ENCODE peak calls at places on chromosome 20, in seven cellular contexts. X, B, W, U, V, Z and O are unnamed samples.

GRCh38 chr20:48459729-48460395 is 367.9 kb downstream of the PREX1 start:
- DNase-seq in X (no peak), B (no peak), W (no peak), U (no peak), V (no peak), Z (no peak), O (no peak)

GRCh38 chr20:8777866-8778265 is 291.0 kb upstream of the PLCB4 start:
- DNase-seq in X (no peak), B (no peak), W (no peak), U (no peak), V (no peak), Z (no peak), O (no peak)

GRCh38 chr20:63641792-63642517 is 11.3 kb downstream of the STMN3 start:
- DNase-seq in X (peak; percentile 99), B (peak; percentile 96), W (peak; percentile 79), U (peak; percentile 97), V (peak; percentile 94), Z (peak; percentile 98), O (peak; percentile 89)

GRCh38 chr20:45014671-45015415 is 48.5 kb downstream of the STK4 start:
- DNase-seq in X (no peak), B (no peak), W (no peak), U (no peak), V (no peak), Z (no peak), O (peak; percentile 57)

GRCh38 chr20:63963784-63964301 is 5.9 kb downstream of the ZNF512B start:
- DNase-seq in X (no peak), B (no peak), W (no peak), U (no peak), V (no peak), Z (no peak), O (no peak)

GRCh38 chr20:50146732-50147662 is 6.5 kb downstream of the PEDS1 start:
- DNase-seq in X (no peak), B (peak; percentile 78), W (no peak), U (peak; percentile 80), V (peak; percentile 66), Z (peak; percentile 65), O (peak; percentile 33)

GRCh38 chr20:36988494-36988966 is 37.0 kb upstream of the SAMHD1 start:
- DNase-seq in X (no peak), B (peak; percentile 4), W (no peak), U (no peak), V (no peak), Z (no peak), O (no peak)

GRCh38 chr20:47389867-47390347 is 33.4 kb upstream of the ZMYND8 start:
- DNase-seq in X (no peak), B (no peak), W (no peak), U (no peak), V (no peak), Z (no peak), O (no peak)

GRCh38 chr20:31637660-31638059 is at the start of gene COX4I2:
- DNase-seq in X (peak; percentile 61), B (no peak), W (no peak), U (no peak), V (no peak), Z (no peak), O (no peak)

GRCh38 chr20:38043512-38044300 is 10.2 kb downstream of the RPRD1B start:
- DNase-seq in X (no peak), B (no peak), W (no peak), U (no peak), V (no peak), Z (no peak), O (no peak)

GRCh38 chr20:19253316-19253715 is 40.9 kb downstream of the SLC24A3 start:
- DNase-seq in X (no peak), B (no peak), W (no peak), U (no peak), V (no peak), Z (no peak), O (no peak)

GRCh38 chr20:61424011-61424627 is 172.1 kb downstream of the CDH4 start:
- DNase-seq in X (no peak), B (no peak), W (no peak), U (no peak), V (no peak), Z (no peak), O (no peak)

GRCh38 chr20:34999782-35000181 is 44.1 kb downstream of the MYH7B start:
- DNase-seq in X (no peak), B (no peak), W (no peak), U (no peak), V (no peak), Z (no peak), O (peak; percentile 54)
- H3K36me3 ChIP-seq in X (peaks cover 8% of the 10 kb centered on the region), B (peaks cover 22% of the 10 kb centered on the region), W (peaks cover 7% of the 10 kb centered on the region), U (peaks cover 88% of the 10 kb centered on the region), V (no peaks in the 10 kb centered on the region), Z (peaks cover 41% of the 10 kb centered on the region), O (peaks cover 14% of the 10 kb centered on the region)

DNA sequence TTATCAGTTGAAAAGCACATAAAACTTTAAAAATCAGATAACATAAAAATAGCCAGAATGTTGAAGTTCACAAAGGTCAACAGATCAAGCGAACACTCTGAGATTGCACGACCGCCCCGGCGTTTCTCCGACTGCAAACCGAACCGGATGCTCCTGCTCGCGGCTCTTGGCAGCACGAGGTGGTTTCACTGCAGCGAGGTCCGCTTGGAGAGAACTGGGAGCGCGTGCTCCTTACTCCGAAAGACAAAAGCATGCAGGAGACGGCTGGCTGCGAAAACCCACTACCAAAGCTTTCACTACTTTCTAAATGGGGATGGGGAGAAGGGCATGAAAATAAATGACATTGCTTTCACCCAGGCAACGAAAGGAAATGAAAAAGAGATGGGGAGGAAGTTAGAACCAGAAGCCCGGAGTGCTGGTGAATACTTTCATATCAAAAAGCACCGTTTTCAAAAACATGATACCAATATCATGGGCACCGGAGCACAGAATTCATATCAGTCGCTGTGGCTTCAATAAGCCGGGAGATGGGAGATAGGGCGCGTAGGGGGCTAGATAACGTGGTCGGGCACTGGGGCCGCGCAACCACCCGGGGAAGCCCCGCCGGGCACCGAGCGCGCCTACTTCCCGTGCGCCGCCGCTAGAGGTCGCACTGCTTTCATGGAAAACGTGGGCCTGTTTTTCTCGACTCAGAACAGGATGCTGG is 8.3 kb upstream of the ANKRD60 start:
- DNase-seq in X (peak; percentile 89), B (peak; percentile 69), W (no peak), U (peak; percentile 87), V (peak; percentile 86), Z (peak; percentile 76), O (peak; percentile 58)
- H3K36me3 ChIP-seq in X (peaks cover 12% of the 10 kb centered on the region), B (no peaks in the 10 kb centered on the region), W (no peaks in the 10 kb centered on the region), U (peaks cover 24% of the 10 kb centered on the region), V (peaks cover 5% of the 10 kb centered on the region), Z (no peaks in the 10 kb centered on the region), O (no peaks in the 10 kb centered on the region)

DNA sequence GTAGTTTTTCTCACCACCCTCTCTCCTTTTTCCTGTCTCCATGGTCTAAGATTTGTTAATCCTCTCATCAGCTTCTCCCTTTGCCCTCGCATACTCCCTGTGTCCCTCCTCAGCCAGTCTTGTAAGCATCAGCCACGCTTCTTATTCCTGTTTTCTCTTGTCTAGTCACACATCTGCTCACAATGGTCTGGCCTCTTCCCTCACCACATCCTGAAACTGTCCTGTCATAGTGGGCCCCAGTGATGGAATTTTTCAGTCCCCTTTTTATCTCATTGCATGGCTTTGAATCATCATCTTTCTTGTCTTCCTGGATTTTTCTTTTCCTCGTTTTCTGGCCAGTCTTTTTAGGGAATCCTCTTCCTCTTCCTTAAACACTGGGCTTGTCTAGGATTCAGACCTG is 57.2 kb downstream of the GFRA4 start:
- DNase-seq in X (no peak), B (no peak), W (no peak), U (no peak), V (no peak), Z (no peak), O (no peak)
- H3K36me3 ChIP-seq in X (peaks cover 34% of the 10 kb centered on the region), B (no peaks in the 10 kb centered on the region), W (peaks cover 3% of the 10 kb centered on the region), U (peaks cover 36% of the 10 kb centered on the region), V (no peaks in the 10 kb centered on the region), Z (peaks cover 4% of the 10 kb centered on the region), O (peaks cover 17% of the 10 kb centered on the region)

DNA sequence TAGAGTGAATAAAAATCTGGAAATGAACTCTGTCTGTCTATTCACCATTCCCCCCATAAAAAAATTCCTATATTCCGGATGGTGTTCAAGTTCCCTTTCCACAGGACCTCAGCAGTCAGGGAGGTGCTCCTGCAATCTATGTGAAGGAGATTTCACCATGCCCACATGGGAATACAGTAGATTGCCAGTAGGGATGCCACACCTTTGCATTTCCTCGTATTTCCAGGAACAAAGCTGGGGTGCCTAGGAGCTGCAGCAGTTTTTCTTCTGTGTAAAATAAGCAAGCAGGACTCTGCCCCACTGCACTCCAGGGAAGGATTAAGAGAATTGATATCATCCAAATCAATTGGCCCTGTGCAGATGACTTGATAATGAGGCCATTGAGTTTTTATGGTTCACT is 7.3 kb upstream of the KIF16B start:
- DNase-seq in X (no peak), B (no peak), W (no peak), U (no peak), V (peak; percentile 59), Z (no peak), O (peak; percentile 79)
- H3K36me3 ChIP-seq in X (no peaks in the 10 kb centered on the region), B (no peaks in the 10 kb centered on the region), W (no peaks in the 10 kb centered on the region), U (no peaks in the 10 kb centered on the region), V (no peaks in the 10 kb centered on the region), Z (no peaks in the 10 kb centered on the region), O (no peaks in the 10 kb centered on the region)